ENCODE peak calls at places on chromosomes 13 and 19, in five cellular contexts. W is fibroblast of the aortic adventitia, H is HFFc6, Y is GM13976, U is germinal center. O is an unnamed sample.

GRCh38 chr19:47698631-47699359 is 14.4 kb upstream of the EHD2 start:
- DNase-seq in W (no peak), H (no peak), Y (no peak), U (no peak), O (no peak)

GRCh38 chr19:33508431-33508830 is 13.2 kb downstream of the PEPD start:
- DNase-seq in W (no peak), H (no peak), Y (no peak), U (no peak), O (no peak)

GRCh38 chr13:100051070-100051469 is 37.8 kb upstream of the PCCA start:
- DNase-seq in W (no peak), H (no peak), Y (no peak), U (no peak), O (no peak)

GRCh38 chr19:18594824-18595373 is 6.3 kb downstream of the REX1BD start:
- DNase-seq in W (no peak), H (no peak), Y (peak; percentile 64), U (no peak), O (no peak)

GRCh38 chr19:12837225-12837624 is 1.1 kb upstream of the MAST1 start:
- DNase-seq in W (no peak), H (no peak), Y (no peak), U (no peak), O (no peak)

GRCh38 chr13:106424805-106425204 is 110.7 kb downstream of the EFNB2 start:
- DNase-seq in W (no peak), H (no peak), Y (no peak), U (no peak), O (no peak)

GRCh38 chr13:52743988-52744387 is 4.4 kb upstream of the CNMD start:
- DNase-seq in W (no peak), H (no peak), Y (no peak), U (no peak), O (no peak)

GRCh38 chr13:41402695-41403511 is 54.4 kb upstream of the RGCC start:
- DNase-seq in W (no peak), H (no peak), Y (no peak), U (no peak), O (no peak)

GRCh38 chr19:40284501-40285352 is at the start of gene AKT2:
- DNase-seq in W (peak; percentile 38), H (no peak), Y (peak; percentile 76), U (peak; percentile 81), O (peak; percentile 49)

GRCh38 chr19:31962565-31962996 is 382.8 kb upstream of the ZNF507 start:
- DNase-seq in W (no peak), H (no peak), Y (no peak), U (no peak), O (no peak)

GRCh38 chr13:45849408-45849807 is 2.1 kb downstream of the SIAH3 start:
- DNase-seq in W (no peak), H (no peak), Y (no peak), U (no peak), O (no peak)